ENCODE peak calls at places on chromosomes 2 and 18, in nine cellular contexts. V, U, L, I, R, C, S, F and E are unnamed samples.

GRCh38 chr2:239321596-239322413 is 79.0 kb downstream of the HDAC4 start:
- DNase-seq in V (no peak), U (no peak), L (no peak), I (no peak), R (no peak), C (no peak), S (no peak), F (no peak), E (no peak)

GRCh38 chr2:179272406-179273192 is 8.0 kb upstream of the SESTD1 start:
- DNase-seq in V (peak), U (no peak), L (no peak), I (peak), R (peak), C (peak), S (no peak), F (peak), E (no peak)

GRCh38 chr2:72027426-72028161 is 120.1 kb downstream of the CYP26B1 start:
- DNase-seq in V (no peak), U (no peak), L (no peak), I (no peak), R (no peak), C (no peak), S (no peak), F (no peak), E (no peak)

GRCh38 chr18:61203151-61203550 is 130.1 kb upstream of the CDH20 start:
- DNase-seq in V (peak), U (no peak), L (no peak), I (no peak), R (no peak), C (no peak), S (no peak), F (no peak), E (no peak)

GRCh38 chr18:34339155-34339554 is 114.4 kb upstream of the NOL4 start:
- DNase-seq in V (no peak), U (no peak), L (no peak), I (no peak), R (no peak), C (no peak), S (no peak), F (no peak), E (no peak)

GRCh38 chr2:175317741-175318140 is 136.2 kb upstream of the ATP5MC3 start:
- DNase-seq in V (no peak), U (no peak), L (no peak), I (no peak), R (no peak), C (no peak), S (no peak), F (no peak), E (no peak)

GRCh38 chr2:75573145-75573878 is 12.6 kb upstream of the EVA1A start:
- DNase-seq in V (no peak), U (no peak), L (no peak), I (no peak), R (no peak), C (no peak), S (no peak), F (no peak), E (no peak)

GRCh38 chr18:48784654-48785053 is 166.1 kb downstream of the SMAD7 start:
- DNase-seq in V (no peak), U (no peak), L (no peak), I (no peak), R (no peak), C (no peak), S (no peak), F (no peak), E (no peak)

GRCh38 chr2:89831686-89832498 is 1140.4 kb downstream of the RPIA start:
- DNase-seq in V (no peak), U (no peak), L (no peak), I (no peak), R (no peak), C (no peak), S (no peak), F (no peak), E (no peak)

GRCh38 chr2:204255469-204255868 is 289.8 kb upstream of the PARD3B start:
- DNase-seq in V (no peak), U (no peak), L (no peak), I (no peak), R (no peak), C (no peak), S (no peak), F (no peak), E (no peak)

GRCh38 chr2:54570925-54571694 is 115.0 kb downstream of the SPTBN1 start:
- DNase-seq in V (peak), U (no peak), L (no peak), I (peak), R (peak), C (peak), S (no peak), F (peak), E (peak)